ENCODE peak calls at places on chromosomes 3 and 15, in ten cellular contexts. S, V, K, P, T, I, A, H, U and J are unnamed samples.
A peak's percentile ranks its signal among the peaks of the same experiment; 100 is the strongest.

GRCh38 chr3:185630182-185630622 is 44.1 kb downstream of the SENP2 start:
- DNase-seq in S (no peak), V (peak; percentile 55), K (no peak), P (peak; percentile 31), T (peak; percentile 39), I (peak; percentile 53), A (no peak), H (peak; percentile 44), U (no peak), J (no peak)

GRCh38 chr3:10193692-10194327 is 29.1 kb downstream of the IRAK2 start:
- DNase-seq in S (no peak), V (no peak), K (no peak), P (no peak), T (no peak), I (no peak), A (no peak), H (no peak), U (no peak), J (peak; percentile 49)

GRCh38 chr3:173044998-173045397 is 96.0 kb downstream of the SPATA16 start:
- DNase-seq in S (no peak), V (no peak), K (no peak), P (no peak), T (no peak), I (no peak), A (no peak), H (no peak), U (no peak), J (no peak)

GRCh38 chr3:61608711-61609110 is 47.3 kb downstream of the PTPRG start:
- DNase-seq in S (no peak), V (no peak), K (no peak), P (no peak), T (no peak), I (no peak), A (no peak), H (no peak), U (no peak), J (no peak)

GRCh38 chr3:102206506-102207145 is 228.2 kb upstream of the ZPLD1 start:
- DNase-seq in S (peak; percentile 81), V (no peak), K (no peak), P (peak; percentile 19), T (peak; percentile 85), I (peak; percentile 76), A (no peak), H (no peak), U (no peak), J (no peak)

GRCh38 chr3:131338948-131339640 is 42.5 kb upstream of the NUDT16 start:
- DNase-seq in S (no peak), V (no peak), K (no peak), P (no peak), T (no peak), I (no peak), A (no peak), H (no peak), U (no peak), J (no peak)

GRCh38 chr3:11054739-11055438 is 62.3 kb downstream of the SLC6A1 start:
- DNase-seq in S (no peak), V (no peak), K (no peak), P (no peak), T (no peak), I (no peak), A (no peak), H (no peak), U (no peak), J (no peak)

GRCh38 chr15:41819455-41820050 is 8.3 kb upstream of the JMJD7 start:
- DNase-seq in S (no peak), V (no peak), K (no peak), P (no peak), T (no peak), I (no peak), A (no peak), H (no peak), U (no peak), J (no peak)

GRCh38 chr3:24451461-24452099 is 43.1 kb downstream of the THRB start:
- DNase-seq in S (no peak), V (no peak), K (no peak), P (no peak), T (no peak), I (no peak), A (no peak), H (no peak), U (no peak), J (no peak)

GRCh38 chr3:146814601-146815315 is 209.6 kb upstream of the PLSCR5 start:
- DNase-seq in S (no peak), V (no peak), K (no peak), P (peak; percentile 5), T (no peak), I (peak; percentile 62), A (no peak), H (no peak), U (no peak), J (no peak)

GRCh38 chr15:101614001-101614585 is 38.1 kb downstream of the TM2D3 start:
- DNase-seq in S (no peak), V (no peak), K (no peak), P (no peak), T (no peak), I (no peak), A (no peak), H (no peak), U (no peak), J (no peak)

GRCh38 chr15:60815321-60815720 is 336.4 kb upstream of the ICE2 start:
- DNase-seq in S (no peak), V (no peak), K (no peak), P (no peak), T (no peak), I (no peak), A (no peak), H (no peak), U (no peak), J (no peak)

GRCh38 chr15:52050416-52050815 is 31.4 kb downstream of the MAPK6 start:
- DNase-seq in S (no peak), V (no peak), K (no peak), P (no peak), T (no peak), I (no peak), A (no peak), H (no peak), U (no peak), J (no peak)

GRCh38 chr15:96330064-96330449 is 443 bp upstream of the NR2F2 start:
- DNase-seq in S (peak; percentile 90), V (no peak), K (peak; percentile 68), P (no peak), T (peak; percentile 80), I (peak; percentile 72), A (no peak), H (no peak), U (no peak), J (no peak)

GRCh38 chr3:117695321-117695720 is 985.7 kb downstream of the TUSC7 start:
- DNase-seq in S (no peak), V (no peak), K (no peak), P (peak; percentile 11), T (no peak), I (peak; percentile 9), A (no peak), H (no peak), U (no peak), J (no peak)

GRCh38 chr3:14434541-14435151 is 32.2 kb downstream of the SLC6A6 start:
- DNase-seq in S (no peak), V (no peak), K (no peak), P (no peak), T (no peak), I (no peak), A (no peak), H (no peak), U (no peak), J (no peak)

GRCh38 chr15:41944313-41944940 is 27.9 kb downstream of the EHD4 start:
- DNase-seq in S (no peak), V (no peak), K (no peak), P (peak; percentile 84), T (peak; percentile 52), I (peak; percentile 88), A (no peak), H (peak; percentile 59), U (peak; percentile 67), J (no peak)

GRCh38 chr3:49665822-49666519 is 8.2 kb upstream of the APEH start:
- DNase-seq in S (no peak), V (no peak), K (no peak), P (no peak), T (no peak), I (no peak), A (no peak), H (no peak), U (no peak), J (no peak)

GRCh38 chr15:57160823-57161560 is 215.3 kb upstream of the CGNL1 start:
- DNase-seq in S (no peak), V (no peak), K (no peak), P (no peak), T (no peak), I (peak; percentile 61), A (no peak), H (no peak), U (no peak), J (no peak)

GRCh38 chr3:146503459-146504202 is 34.3 kb upstream of the PLSCR2 start:
- DNase-seq in S (no peak), V (no peak), K (no peak), P (peak; percentile 53), T (no peak), I (peak; percentile 97), A (no peak), H (no peak), U (peak; percentile 44), J (no peak)

GRCh38 chr15:22944651-22945050 is 35.5 kb downstream of the CYFIP1 start:
- DNase-seq in S (no peak), V (no peak), K (peak; percentile 82), P (no peak), T (no peak), I (no peak), A (no peak), H (no peak), U (no peak), J (no peak)

GRCh38 chr15:46848704-46849103 is 868.6 kb upstream of the SEMA6D start:
- DNase-seq in S (no peak), V (no peak), K (no peak), P (peak; percentile 8), T (no peak), I (no peak), A (no peak), H (no peak), U (no peak), J (no peak)

GRCh38 chr3:86702381-86702958 is 288.5 kb downstream of the VGLL3 start:
- DNase-seq in S (no peak), V (no peak), K (no peak), P (peak; percentile 10), T (no peak), I (no peak), A (no peak), H (no peak), U (no peak), J (no peak)

GRCh38 chr3:158260392-158260791 is 150.5 kb downstream of the RSRC1 start:
- DNase-seq in S (no peak), V (no peak), K (peak; percentile 55), P (no peak), T (no peak), I (no peak), A (no peak), H (no peak), U (no peak), J (no peak)

GRCh38 chr3:66823532-66823931 is 174.6 kb upstream of the KBTBD8 start:
- DNase-seq in S (no peak), V (no peak), K (no peak), P (no peak), T (no peak), I (no peak), A (no peak), H (no peak), U (no peak), J (no peak)

GRCh38 chr3:23950303-23950702 is 5.2 kb downstream of the NR1D2 start:
- DNase-seq in S (no peak), V (no peak), K (no peak), P (no peak), T (no peak), I (no peak), A (no peak), H (no peak), U (no peak), J (no peak)

GRCh38 chr3:41188291-41188690 is 11.0 kb upstream of the CTNNB1 start:
- DNase-seq in S (no peak), V (no peak), K (no peak), P (no peak), T (no peak), I (no peak), A (no peak), H (no peak), U (no peak), J (no peak)

GRCh38 chr15:77840962-77841361 is 208.2 kb upstream of the LINGO1 start:
- DNase-seq in S (no peak), V (no peak), K (no peak), P (no peak), T (no peak), I (peak; percentile 24), A (no peak), H (no peak), U (no peak), J (no peak)